ENCODE peak calls at places on chromosome 19, in seven cellular contexts. One of them, this sample, is unnamed.

GRCh38 chr19:48405850-48406249 is 12.4 kb downstream of the GRIN2D start:
- DNase-seq in KBM-7: no peak
- DNase-seq in HuH-7: no peak
- DNase-seq in CD8-positive, alpha-beta T cell: no peak
- DNase-seq in stimulated activated CD4-positive, alpha-beta T cell treated with anti-CD3 and anti-CD28 coated beads, Interleukin-2, amount 100 ng/mL, for 48 hours: no peak
- DNase-seq in activated CD4-positive, CD25-positive, alpha-beta regulatory T cell treated with anti-CD3 and anti-CD28 coated beads, Interleukin-2, amount 50 U/mL, for 16 hours: no peak
- DNase-seq in EH: peak; percentile 22
- DNase-seq in this sample: peak; percentile 47

GRCh38 chr19:40982594-40983101 is 8.4 kb upstream of the CYP2B6 start:
- DNase-seq in KBM-7: no peak
- DNase-seq in HuH-7: no peak
- DNase-seq in CD8-positive, alpha-beta T cell: no peak
- DNase-seq in stimulated activated CD4-positive, alpha-beta T cell treated with anti-CD3 and anti-CD28 coated beads, Interleukin-2, amount 100 ng/mL, for 48 hours: no peak
- DNase-seq in activated CD4-positive, CD25-positive, alpha-beta regulatory T cell treated with anti-CD3 and anti-CD28 coated beads, Interleukin-2, amount 50 U/mL, for 16 hours: no peak
- DNase-seq in EH: peak; percentile 13
- DNase-seq in this sample: peak; percentile 34

GRCh38 chr19:51016798-51017683 is 2.5 kb downstream of the KLK10 start:
- DNase-seq in KBM-7: peak; percentile 70
- DNase-seq in HuH-7: peak; percentile 96
- DNase-seq in CD8-positive, alpha-beta T cell: no peak
- DNase-seq in stimulated activated CD4-positive, alpha-beta T cell treated with anti-CD3 and anti-CD28 coated beads, Interleukin-2, amount 100 ng/mL, for 48 hours: peak; percentile 63
- DNase-seq in activated CD4-positive, CD25-positive, alpha-beta regulatory T cell treated with anti-CD3 and anti-CD28 coated beads, Interleukin-2, amount 50 U/mL, for 16 hours: peak; percentile 16
- DNase-seq in EH: no peak
- DNase-seq in this sample: peak; percentile 41

GRCh38 chr19:6273701-6274601 is 5.8 kb downstream of the MLLT1 start:
- DNase-seq in KBM-7: peak; percentile 83
- DNase-seq in HuH-7: no peak
- DNase-seq in CD8-positive, alpha-beta T cell: no peak
- DNase-seq in stimulated activated CD4-positive, alpha-beta T cell treated with anti-CD3 and anti-CD28 coated beads, Interleukin-2, amount 100 ng/mL, for 48 hours: no peak
- DNase-seq in activated CD4-positive, CD25-positive, alpha-beta regulatory T cell treated with anti-CD3 and anti-CD28 coated beads, Interleukin-2, amount 50 U/mL, for 16 hours: no peak
- DNase-seq in EH: peak; percentile 97
- DNase-seq in this sample: peak; percentile 96

GRCh38 chr19:10718205-10719196 is 622 bp downstream of the DNM2 start:
- DNase-seq in KBM-7: peak; percentile 38
- DNase-seq in HuH-7: no peak
- DNase-seq in CD8-positive, alpha-beta T cell: peak; percentile 25
- DNase-seq in stimulated activated CD4-positive, alpha-beta T cell treated with anti-CD3 and anti-CD28 coated beads, Interleukin-2, amount 100 ng/mL, for 48 hours: peak; percentile 56
- DNase-seq in activated CD4-positive, CD25-positive, alpha-beta regulatory T cell treated with anti-CD3 and anti-CD28 coated beads, Interleukin-2, amount 50 U/mL, for 16 hours: no peak
- DNase-seq in EH: peak; percentile 51
- DNase-seq in this sample: peak; percentile 56

GRCh38 chr19:4606921-4607678 is 32.2 kb upstream of the TNFAIP8L1 start:
- DNase-seq in KBM-7: no peak
- DNase-seq in HuH-7: no peak
- DNase-seq in CD8-positive, alpha-beta T cell: no peak
- DNase-seq in stimulated activated CD4-positive, alpha-beta T cell treated with anti-CD3 and anti-CD28 coated beads, Interleukin-2, amount 100 ng/mL, for 48 hours: no peak
- DNase-seq in activated CD4-positive, CD25-positive, alpha-beta regulatory T cell treated with anti-CD3 and anti-CD28 coated beads, Interleukin-2, amount 50 U/mL, for 16 hours: no peak
- DNase-seq in EH: no peak
- DNase-seq in this sample: no peak

GRCh38 chr19:30536975-30537374 is 164.8 kb downstream of the ZNF536 start:
- DNase-seq in KBM-7: no peak
- DNase-seq in HuH-7: no peak
- DNase-seq in CD8-positive, alpha-beta T cell: no peak
- DNase-seq in stimulated activated CD4-positive, alpha-beta T cell treated with anti-CD3 and anti-CD28 coated beads, Interleukin-2, amount 100 ng/mL, for 48 hours: no peak
- DNase-seq in activated CD4-positive, CD25-positive, alpha-beta regulatory T cell treated with anti-CD3 and anti-CD28 coated beads, Interleukin-2, amount 50 U/mL, for 16 hours: no peak
- DNase-seq in EH: no peak
- DNase-seq in this sample: no peak

GRCh38 chr19:10662384-10663251 is 8.5 kb downstream of the ILF3 start:
- DNase-seq in KBM-7: peak; percentile 36
- DNase-seq in HuH-7: no peak
- DNase-seq in CD8-positive, alpha-beta T cell: no peak
- DNase-seq in stimulated activated CD4-positive, alpha-beta T cell treated with anti-CD3 and anti-CD28 coated beads, Interleukin-2, amount 100 ng/mL, for 48 hours: no peak
- DNase-seq in activated CD4-positive, CD25-positive, alpha-beta regulatory T cell treated with anti-CD3 and anti-CD28 coated beads, Interleukin-2, amount 50 U/mL, for 16 hours: no peak
- DNase-seq in EH: no peak
- DNase-seq in this sample: no peak

GRCh38 chr19:46068345-46069258 is 27.8 kb upstream of the IGFL4 start:
- DNase-seq in KBM-7: peak; percentile 61
- DNase-seq in HuH-7: no peak
- DNase-seq in CD8-positive, alpha-beta T cell: no peak
- DNase-seq in stimulated activated CD4-positive, alpha-beta T cell treated with anti-CD3 and anti-CD28 coated beads, Interleukin-2, amount 100 ng/mL, for 48 hours: no peak
- DNase-seq in activated CD4-positive, CD25-positive, alpha-beta regulatory T cell treated with anti-CD3 and anti-CD28 coated beads, Interleukin-2, amount 50 U/mL, for 16 hours: no peak
- DNase-seq in EH: peak; percentile 94
- DNase-seq in this sample: peak; percentile 95

GRCh38 chr19:48624067-48624594 is 4.8 kb downstream of the SPHK2 start:
- DNase-seq in KBM-7: peak; percentile 97
- DNase-seq in HuH-7: no peak
- DNase-seq in CD8-positive, alpha-beta T cell: peak; percentile 87
- DNase-seq in stimulated activated CD4-positive, alpha-beta T cell treated with anti-CD3 and anti-CD28 coated beads, Interleukin-2, amount 100 ng/mL, for 48 hours: peak; percentile 98
- DNase-seq in activated CD4-positive, CD25-positive, alpha-beta regulatory T cell treated with anti-CD3 and anti-CD28 coated beads, Interleukin-2, amount 50 U/mL, for 16 hours: peak; percentile 88
- DNase-seq in EH: peak; percentile 98
- DNase-seq in this sample: peak; percentile 97

GRCh38 chr19:10260141-10260584 is 8.1 kb downstream of the MRPL4 start:
- DNase-seq in KBM-7: no peak
- DNase-seq in HuH-7: no peak
- DNase-seq in CD8-positive, alpha-beta T cell: no peak
- DNase-seq in stimulated activated CD4-positive, alpha-beta T cell treated with anti-CD3 and anti-CD28 coated beads, Interleukin-2, amount 100 ng/mL, for 48 hours: peak; percentile 62
- DNase-seq in activated CD4-positive, CD25-positive, alpha-beta regulatory T cell treated with anti-CD3 and anti-CD28 coated beads, Interleukin-2, amount 50 U/mL, for 16 hours: no peak
- DNase-seq in EH: no peak
- DNase-seq in this sample: peak; percentile 35

GRCh38 chr19:4031420-4031819 is 23.9 kb downstream of the PIAS4 start:
- DNase-seq in KBM-7: no peak
- DNase-seq in HuH-7: no peak
- DNase-seq in CD8-positive, alpha-beta T cell: no peak
- DNase-seq in stimulated activated CD4-positive, alpha-beta T cell treated with anti-CD3 and anti-CD28 coated beads, Interleukin-2, amount 100 ng/mL, for 48 hours: no peak
- DNase-seq in activated CD4-positive, CD25-positive, alpha-beta regulatory T cell treated with anti-CD3 and anti-CD28 coated beads, Interleukin-2, amount 50 U/mL, for 16 hours: no peak
- DNase-seq in EH: no peak
- DNase-seq in this sample: no peak

GRCh38 chr19:45450042-45450380 is 17.8 kb upstream of the FOSB start:
- DNase-seq in KBM-7: no peak
- DNase-seq in HuH-7: no peak
- DNase-seq in CD8-positive, alpha-beta T cell: no peak
- DNase-seq in stimulated activated CD4-positive, alpha-beta T cell treated with anti-CD3 and anti-CD28 coated beads, Interleukin-2, amount 100 ng/mL, for 48 hours: no peak
- DNase-seq in activated CD4-positive, CD25-positive, alpha-beta regulatory T cell treated with anti-CD3 and anti-CD28 coated beads, Interleukin-2, amount 50 U/mL, for 16 hours: no peak
- DNase-seq in EH: no peak
- DNase-seq in this sample: no peak

GRCh38 chr19:14248578-14249011 is 42.6 kb upstream of the ADGRL1 start:
- DNase-seq in KBM-7: no peak
- DNase-seq in HuH-7: no peak
- DNase-seq in CD8-positive, alpha-beta T cell: no peak
- DNase-seq in stimulated activated CD4-positive, alpha-beta T cell treated with anti-CD3 and anti-CD28 coated beads, Interleukin-2, amount 100 ng/mL, for 48 hours: peak; percentile 45
- DNase-seq in activated CD4-positive, CD25-positive, alpha-beta regulatory T cell treated with anti-CD3 and anti-CD28 coated beads, Interleukin-2, amount 50 U/mL, for 16 hours: no peak
- DNase-seq in EH: peak; percentile 41
- DNase-seq in this sample: peak; percentile 35

GRCh38 chr19:44356383-44357111 is at the start of gene ZNF112:
- DNase-seq in KBM-7: peak; percentile 96
- DNase-seq in HuH-7: peak; percentile 57
- DNase-seq in CD8-positive, alpha-beta T cell: no peak
- DNase-seq in stimulated activated CD4-positive, alpha-beta T cell treated with anti-CD3 and anti-CD28 coated beads, Interleukin-2, amount 100 ng/mL, for 48 hours: no peak
- DNase-seq in activated CD4-positive, CD25-positive, alpha-beta regulatory T cell treated with anti-CD3 and anti-CD28 coated beads, Interleukin-2, amount 50 U/mL, for 16 hours: no peak
- DNase-seq in EH: peak; percentile 94
- DNase-seq in this sample: peak; percentile 91

GRCh38 chr19:2312819-2313501 is 5.0 kb upstream of the LINGO3 start:
- DNase-seq in KBM-7: no peak
- DNase-seq in HuH-7: no peak
- DNase-seq in CD8-positive, alpha-beta T cell: no peak
- DNase-seq in stimulated activated CD4-positive, alpha-beta T cell treated with anti-CD3 and anti-CD28 coated beads, Interleukin-2, amount 100 ng/mL, for 48 hours: no peak
- DNase-seq in activated CD4-positive, CD25-positive, alpha-beta regulatory T cell treated with anti-CD3 and anti-CD28 coated beads, Interleukin-2, amount 50 U/mL, for 16 hours: no peak
- DNase-seq in EH: no peak
- DNase-seq in this sample: no peak

GRCh38 chr19:41999878-42000208 is 5.8 kb upstream of the ATP1A3 start:
- DNase-seq in KBM-7: no peak
- DNase-seq in HuH-7: no peak
- DNase-seq in CD8-positive, alpha-beta T cell: no peak
- DNase-seq in stimulated activated CD4-positive, alpha-beta T cell treated with anti-CD3 and anti-CD28 coated beads, Interleukin-2, amount 100 ng/mL, for 48 hours: no peak
- DNase-seq in activated CD4-positive, CD25-positive, alpha-beta regulatory T cell treated with anti-CD3 and anti-CD28 coated beads, Interleukin-2, amount 50 U/mL, for 16 hours: no peak
- DNase-seq in EH: no peak
- DNase-seq in this sample: no peak

GRCh38 chr19:10433131-10433536 is 12.8 kb downstream of the PDE4A start:
- DNase-seq in KBM-7: no peak
- DNase-seq in HuH-7: no peak
- DNase-seq in CD8-positive, alpha-beta T cell: no peak
- DNase-seq in stimulated activated CD4-positive, alpha-beta T cell treated with anti-CD3 and anti-CD28 coated beads, Interleukin-2, amount 100 ng/mL, for 48 hours: no peak
- DNase-seq in activated CD4-positive, CD25-positive, alpha-beta regulatory T cell treated with anti-CD3 and anti-CD28 coated beads, Interleukin-2, amount 50 U/mL, for 16 hours: no peak
- DNase-seq in EH: no peak
- DNase-seq in this sample: no peak

GRCh38 chr19:49696865-49697264 is 5.9 kb downstream of the CPT1C start:
- DNase-seq in KBM-7: no peak
- DNase-seq in HuH-7: no peak
- DNase-seq in CD8-positive, alpha-beta T cell: no peak
- DNase-seq in stimulated activated CD4-positive, alpha-beta T cell treated with anti-CD3 and anti-CD28 coated beads, Interleukin-2, amount 100 ng/mL, for 48 hours: no peak
- DNase-seq in activated CD4-positive, CD25-positive, alpha-beta regulatory T cell treated with anti-CD3 and anti-CD28 coated beads, Interleukin-2, amount 50 U/mL, for 16 hours: no peak
- DNase-seq in EH: no peak
- DNase-seq in this sample: no peak

GRCh38 chr19:56987184-56987583 is 132.6 kb upstream of the USP29 start:
- DNase-seq in KBM-7: no peak
- DNase-seq in HuH-7: no peak
- DNase-seq in CD8-positive, alpha-beta T cell: no peak
- DNase-seq in stimulated activated CD4-positive, alpha-beta T cell treated with anti-CD3 and anti-CD28 coated beads, Interleukin-2, amount 100 ng/mL, for 48 hours: no peak
- DNase-seq in activated CD4-positive, CD25-positive, alpha-beta regulatory T cell treated with anti-CD3 and anti-CD28 coated beads, Interleukin-2, amount 50 U/mL, for 16 hours: no peak
- DNase-seq in EH: no peak
- DNase-seq in this sample: no peak

GRCh38 chr19:19134687-19135158 is 3.6 kb downstream of the TMEM161A start:
- DNase-seq in KBM-7: peak; percentile 49
- DNase-seq in HuH-7: no peak
- DNase-seq in CD8-positive, alpha-beta T cell: no peak
- DNase-seq in stimulated activated CD4-positive, alpha-beta T cell treated with anti-CD3 and anti-CD28 coated beads, Interleukin-2, amount 100 ng/mL, for 48 hours: peak; percentile 52
- DNase-seq in activated CD4-positive, CD25-positive, alpha-beta regulatory T cell treated with anti-CD3 and anti-CD28 coated beads, Interleukin-2, amount 50 U/mL, for 16 hours: no peak
- DNase-seq in EH: no peak
- DNase-seq in this sample: no peak

GRCh38 chr19:13302521-13303270 is 152.5 kb downstream of the IER2 start:
- DNase-seq in KBM-7: no peak
- DNase-seq in HuH-7: no peak
- DNase-seq in CD8-positive, alpha-beta T cell: no peak
- DNase-seq in stimulated activated CD4-positive, alpha-beta T cell treated with anti-CD3 and anti-CD28 coated beads, Interleukin-2, amount 100 ng/mL, for 48 hours: no peak
- DNase-seq in activated CD4-positive, CD25-positive, alpha-beta regulatory T cell treated with anti-CD3 and anti-CD28 coated beads, Interleukin-2, amount 50 U/mL, for 16 hours: no peak
- DNase-seq in EH: no peak
- DNase-seq in this sample: no peak

GRCh38 chr19:18193388-18194207 is 580 bp downstream of the MPV17L2 start:
- DNase-seq in KBM-7: peak; percentile 23
- DNase-seq in HuH-7: no peak
- DNase-seq in CD8-positive, alpha-beta T cell: no peak
- DNase-seq in stimulated activated CD4-positive, alpha-beta T cell treated with anti-CD3 and anti-CD28 coated beads, Interleukin-2, amount 100 ng/mL, for 48 hours: no peak
- DNase-seq in activated CD4-positive, CD25-positive, alpha-beta regulatory T cell treated with anti-CD3 and anti-CD28 coated beads, Interleukin-2, amount 50 U/mL, for 16 hours: no peak
- DNase-seq in EH: peak; percentile 11
- DNase-seq in this sample: peak; percentile 35

GRCh38 chr19:53157601-53158000 is 1.3 kb downstream of the ZNF347 start:
- DNase-seq in KBM-7: no peak
- DNase-seq in HuH-7: no peak
- DNase-seq in CD8-positive, alpha-beta T cell: no peak
- DNase-seq in stimulated activated CD4-positive, alpha-beta T cell treated with anti-CD3 and anti-CD28 coated beads, Interleukin-2, amount 100 ng/mL, for 48 hours: no peak
- DNase-seq in activated CD4-positive, CD25-positive, alpha-beta regulatory T cell treated with anti-CD3 and anti-CD28 coated beads, Interleukin-2, amount 50 U/mL, for 16 hours: no peak
- DNase-seq in EH: peak; percentile 20
- DNase-seq in this sample: peak; percentile 39

GRCh38 chr19:20077791-20078463 is at the start of gene ZNF90:
- DNase-seq in KBM-7: no peak
- DNase-seq in HuH-7: no peak
- DNase-seq in CD8-positive, alpha-beta T cell: peak; percentile 63
- DNase-seq in stimulated activated CD4-positive, alpha-beta T cell treated with anti-CD3 and anti-CD28 coated beads, Interleukin-2, amount 100 ng/mL, for 48 hours: peak; percentile 79
- DNase-seq in activated CD4-positive, CD25-positive, alpha-beta regulatory T cell treated with anti-CD3 and anti-CD28 coated beads, Interleukin-2, amount 50 U/mL, for 16 hours: peak; percentile 74
- DNase-seq in EH: peak; percentile 88
- DNase-seq in this sample: peak; percentile 99

GRCh38 chr19:44972802-44973201 is 17.6 kb downstream of the CLPTM1 start:
- DNase-seq in KBM-7: peak; percentile 11
- DNase-seq in HuH-7: no peak
- DNase-seq in CD8-positive, alpha-beta T cell: no peak
- DNase-seq in stimulated activated CD4-positive, alpha-beta T cell treated with anti-CD3 and anti-CD28 coated beads, Interleukin-2, amount 100 ng/mL, for 48 hours: no peak
- DNase-seq in activated CD4-positive, CD25-positive, alpha-beta regulatory T cell treated with anti-CD3 and anti-CD28 coated beads, Interleukin-2, amount 50 U/mL, for 16 hours: no peak
- DNase-seq in EH: no peak
- DNase-seq in this sample: no peak

GRCh38 chr19:13060964-13061927 is 41.4 kb downstream of the LYL1 start:
- DNase-seq in KBM-7: peak; percentile 77
- DNase-seq in HuH-7: peak; percentile 84
- DNase-seq in CD8-positive, alpha-beta T cell: peak; percentile 61
- DNase-seq in stimulated activated CD4-positive, alpha-beta T cell treated with anti-CD3 and anti-CD28 coated beads, Interleukin-2, amount 100 ng/mL, for 48 hours: peak; percentile 85
- DNase-seq in activated CD4-positive, CD25-positive, alpha-beta regulatory T cell treated with anti-CD3 and anti-CD28 coated beads, Interleukin-2, amount 50 U/mL, for 16 hours: peak; percentile 51
- DNase-seq in EH: peak; percentile 76
- DNase-seq in this sample: peak; percentile 87

GRCh38 chr19:40719414-40719894 is 2.5 kb downstream of the ITPKC start:
- DNase-seq in KBM-7: no peak
- DNase-seq in HuH-7: no peak
- DNase-seq in CD8-positive, alpha-beta T cell: no peak
- DNase-seq in stimulated activated CD4-positive, alpha-beta T cell treated with anti-CD3 and anti-CD28 coated beads, Interleukin-2, amount 100 ng/mL, for 48 hours: no peak
- DNase-seq in activated CD4-positive, CD25-positive, alpha-beta regulatory T cell treated with anti-CD3 and anti-CD28 coated beads, Interleukin-2, amount 50 U/mL, for 16 hours: no peak
- DNase-seq in EH: no peak
- DNase-seq in this sample: no peak

GRCh38 chr19:52991484-52991883 is 22.2 kb upstream of the ERVV-1 start:
- DNase-seq in KBM-7: no peak
- DNase-seq in HuH-7: no peak
- DNase-seq in CD8-positive, alpha-beta T cell: no peak
- DNase-seq in stimulated activated CD4-positive, alpha-beta T cell treated with anti-CD3 and anti-CD28 coated beads, Interleukin-2, amount 100 ng/mL, for 48 hours: no peak
- DNase-seq in activated CD4-positive, CD25-positive, alpha-beta regulatory T cell treated with anti-CD3 and anti-CD28 coated beads, Interleukin-2, amount 50 U/mL, for 16 hours: no peak
- DNase-seq in EH: peak; percentile 88
- DNase-seq in this sample: peak; percentile 95

GRCh38 chr19:57671124-57671895 is 2.6 kb downstream of the ZSCAN4 start:
- DNase-seq in KBM-7: no peak
- DNase-seq in HuH-7: no peak
- DNase-seq in CD8-positive, alpha-beta T cell: no peak
- DNase-seq in stimulated activated CD4-positive, alpha-beta T cell treated with anti-CD3 and anti-CD28 coated beads, Interleukin-2, amount 100 ng/mL, for 48 hours: no peak
- DNase-seq in activated CD4-positive, CD25-positive, alpha-beta regulatory T cell treated with anti-CD3 and anti-CD28 coated beads, Interleukin-2, amount 50 U/mL, for 16 hours: no peak
- DNase-seq in EH: no peak
- DNase-seq in this sample: no peak

GRCh38 chr19:2041436-2041685 is 9.7 kb downstream of the MKNK2 start:
- DNase-seq in KBM-7: no peak
- DNase-seq in HuH-7: no peak
- DNase-seq in CD8-positive, alpha-beta T cell: no peak
- DNase-seq in stimulated activated CD4-positive, alpha-beta T cell treated with anti-CD3 and anti-CD28 coated beads, Interleukin-2, amount 100 ng/mL, for 48 hours: no peak
- DNase-seq in activated CD4-positive, CD25-positive, alpha-beta regulatory T cell treated with anti-CD3 and anti-CD28 coated beads, Interleukin-2, amount 50 U/mL, for 16 hours: no peak
- DNase-seq in EH: no peak
- DNase-seq in this sample: no peak

GRCh38 chr19:39265321-39265916 is 2.8 kb upstream of the IFNL2 start:
- DNase-seq in KBM-7: no peak
- DNase-seq in HuH-7: no peak
- DNase-seq in CD8-positive, alpha-beta T cell: no peak
- DNase-seq in stimulated activated CD4-positive, alpha-beta T cell treated with anti-CD3 and anti-CD28 coated beads, Interleukin-2, amount 100 ng/mL, for 48 hours: no peak
- DNase-seq in activated CD4-positive, CD25-positive, alpha-beta regulatory T cell treated with anti-CD3 and anti-CD28 coated beads, Interleukin-2, amount 50 U/mL, for 16 hours: no peak
- DNase-seq in EH: no peak
- DNase-seq in this sample: no peak

GRCh38 chr19:14519860-14520407 is 1.7 kb upstream of the DNAJB1 start:
- DNase-seq in KBM-7: no peak
- DNase-seq in HuH-7: no peak
- DNase-seq in CD8-positive, alpha-beta T cell: no peak
- DNase-seq in stimulated activated CD4-positive, alpha-beta T cell treated with anti-CD3 and anti-CD28 coated beads, Interleukin-2, amount 100 ng/mL, for 48 hours: no peak
- DNase-seq in activated CD4-positive, CD25-positive, alpha-beta regulatory T cell treated with anti-CD3 and anti-CD28 coated beads, Interleukin-2, amount 50 U/mL, for 16 hours: no peak
- DNase-seq in EH: peak; percentile 68
- DNase-seq in this sample: peak; percentile 97

GRCh38 chr19:55085923-55086715 is 10.4 kb downstream of the EPS8L1 start:
- DNase-seq in KBM-7: no peak
- DNase-seq in HuH-7: no peak
- DNase-seq in CD8-positive, alpha-beta T cell: no peak
- DNase-seq in stimulated activated CD4-positive, alpha-beta T cell treated with anti-CD3 and anti-CD28 coated beads, Interleukin-2, amount 100 ng/mL, for 48 hours: no peak
- DNase-seq in activated CD4-positive, CD25-positive, alpha-beta regulatory T cell treated with anti-CD3 and anti-CD28 coated beads, Interleukin-2, amount 50 U/mL, for 16 hours: no peak
- DNase-seq in EH: no peak
- DNase-seq in this sample: no peak

GRCh38 chr19:51531349-51532315 is at the start of gene SIGLEC6:
- DNase-seq in KBM-7: peak; percentile 97
- DNase-seq in HuH-7: no peak
- DNase-seq in CD8-positive, alpha-beta T cell: no peak
- DNase-seq in stimulated activated CD4-positive, alpha-beta T cell treated with anti-CD3 and anti-CD28 coated beads, Interleukin-2, amount 100 ng/mL, for 48 hours: no peak
- DNase-seq in activated CD4-positive, CD25-positive, alpha-beta regulatory T cell treated with anti-CD3 and anti-CD28 coated beads, Interleukin-2, amount 50 U/mL, for 16 hours: no peak
- DNase-seq in EH: no peak
- DNase-seq in this sample: no peak

GRCh38 chr19:12759686-12760085 is 8.1 kb downstream of the BEST2 start:
- DNase-seq in KBM-7: no peak
- DNase-seq in HuH-7: no peak
- DNase-seq in CD8-positive, alpha-beta T cell: no peak
- DNase-seq in stimulated activated CD4-positive, alpha-beta T cell treated with anti-CD3 and anti-CD28 coated beads, Interleukin-2, amount 100 ng/mL, for 48 hours: no peak
- DNase-seq in activated CD4-positive, CD25-positive, alpha-beta regulatory T cell treated with anti-CD3 and anti-CD28 coated beads, Interleukin-2, amount 50 U/mL, for 16 hours: no peak
- DNase-seq in EH: no peak
- DNase-seq in this sample: no peak

GRCh38 chr19:1777149-1777548 is 23.8 kb downstream of the ONECUT3 start:
- DNase-seq in KBM-7: no peak
- DNase-seq in HuH-7: no peak
- DNase-seq in CD8-positive, alpha-beta T cell: no peak
- DNase-seq in stimulated activated CD4-positive, alpha-beta T cell treated with anti-CD3 and anti-CD28 coated beads, Interleukin-2, amount 100 ng/mL, for 48 hours: no peak
- DNase-seq in activated CD4-positive, CD25-positive, alpha-beta regulatory T cell treated with anti-CD3 and anti-CD28 coated beads, Interleukin-2, amount 50 U/mL, for 16 hours: no peak
- DNase-seq in EH: no peak
- DNase-seq in this sample: no peak

GRCh38 chr19:19554074-19555023 is 16.3 kb downstream of the CILP2 start:
- DNase-seq in KBM-7: no peak
- DNase-seq in HuH-7: peak; percentile 81
- DNase-seq in CD8-positive, alpha-beta T cell: no peak
- DNase-seq in stimulated activated CD4-positive, alpha-beta T cell treated with anti-CD3 and anti-CD28 coated beads, Interleukin-2, amount 100 ng/mL, for 48 hours: peak; percentile 69
- DNase-seq in activated CD4-positive, CD25-positive, alpha-beta regulatory T cell treated with anti-CD3 and anti-CD28 coated beads, Interleukin-2, amount 50 U/mL, for 16 hours: peak; percentile 36
- DNase-seq in EH: peak; percentile 57
- DNase-seq in this sample: peak; percentile 67

This sample was measured in ELR.